ENCODE peak calls at places on chromosome 10, in ten cellular contexts. V is transverse colon, E is astrocyte, M is uterus, H is spleen, J is cardiac muscle cell, U is A673, N is PC-9, I is adrenal gland, X is neural progenitor cell. Y is an unnamed sample.

GRCh38 chr10:28935061-28935460 is 257.7 kb downstream of the BAMBI start:
- DNase-seq in V (no peak), J (no peak), E (no peak), H (no peak), X (no peak), N (no peak), U (peak; percentile 30), I (no peak), M (no peak), Y (no peak)

GRCh38 chr10:21197006-21197405 is 299.9 kb upstream of the NEBL start:
- DNase-seq in E (no peak), H (no peak), J (no peak), V (no peak), X (no peak), I (no peak), N (no peak), M (no peak), U (no peak), Y (no peak)

GRCh38 chr10:92222603-92223275 is 68.1 kb downstream of the CPEB3 start:
- DNase-seq in U (no peak), J (no peak), H (no peak), V (no peak), M (no peak), I (no peak), N (peak; percentile 76), E (peak; percentile 67), X (no peak), Y (peak; percentile 27)

GRCh38 chr10:24721254-24722106 is 2.2 kb downstream of the ARHGAP21 start:
- DNase-seq in N (peak; percentile 37), E (no peak), X (peak; percentile 54), H (peak; percentile 78), J (peak; percentile 44), I (peak; percentile 49), V (peak; percentile 46), U (peak; percentile 21), M (peak; percentile 24), Y (no peak)

GRCh38 chr10:49569031-49569765 is 30.3 kb upstream of the ERCC6 start:
- DNase-seq in E (peak; percentile 93), N (peak; percentile 94), U (no peak), J (no peak), V (no peak), H (no peak), X (no peak), M (no peak), I (no peak), Y (no peak)

GRCh38 chr10:377228-377627 is 242.0 kb downstream of the ZMYND11 start:
- DNase-seq in X (no peak), M (no peak), V (no peak), J (no peak), H (peak; percentile 14), E (no peak), U (no peak), I (no peak), N (no peak), Y (no peak)

GRCh38 chr10:35639651-35640311 is 2.3 kb downstream of the FZD8 start:
- DNase-seq in I (peak; percentile 20), X (peak; percentile 68), N (no peak), J (peak; percentile 56), M (peak; percentile 23), U (peak; percentile 65), H (peak; percentile 79), V (peak; percentile 14), E (peak; percentile 29), Y (no peak)

GRCh38 chr10:132450466-132450824 is 53.4 kb downstream of the PWWP2B start:
- DNase-seq in X (no peak), N (no peak), E (no peak), M (no peak), V (peak; percentile 10), J (no peak), U (no peak), I (no peak), H (peak; percentile 76), Y (no peak)

GRCh38 chr10:78436223-78436575 is 402.5 kb downstream of the RPS24 start:
- DNase-seq in V (no peak), N (no peak), H (no peak), J (peak; percentile 59), X (peak; percentile 56), U (no peak), M (no peak), I (no peak), E (no peak), Y (no peak)

GRCh38 chr10:78433722-78434535 is 400.3 kb downstream of the RPS24 start:
- DNase-seq in X (peak; percentile 56), U (no peak), V (no peak), H (no peak), I (no peak), N (no peak), M (no peak), J (no peak), E (no peak), Y (no peak)

GRCh38 chr10:78435484-78436222 is 402.0 kb downstream of the RPS24 start:
- DNase-seq in N (no peak), M (no peak), X (no peak), U (no peak), V (no peak), I (no peak), E (no peak), J (no peak), H (no peak), Y (peak; percentile 94)

GRCh38 chr10:78433063-78433717 is 399.5 kb downstream of the RPS24 start:
- DNase-seq in U (no peak), H (no peak), V (no peak), J (no peak), I (no peak), X (peak; percentile 28), M (no peak), E (no peak), N (no peak), Y (no peak)

GRCh38 chr10:78434886-78435285 is 401.2 kb downstream of the RPS24 start:
- DNase-seq in V (no peak), N (no peak), J (no peak), X (no peak), M (no peak), I (no peak), E (no peak), U (no peak), H (no peak), Y (no peak)
- H3K4me1 ChIP-seq in V (peaks cover 6% of the 10 kb centered on the region), N (peaks cover 4% of the 10 kb centered on the region), J (peaks cover 23% of the 10 kb centered on the region), X (peaks cover 41% of the 10 kb centered on the region), M (peaks cover 17% of the 10 kb centered on the region), I (no peaks in the 10 kb centered on the region), E (no peaks in the 10 kb centered on the region), U (peaks cover 6% of the 10 kb centered on the region), H (peaks cover 20% of the 10 kb centered on the region), Y (peaks cover 43% of the 10 kb centered on the region)

GRCh38 chr10:102597131-102597891 is 47.0 kb upstream of the TRIM8 start:
- DNase-seq in I (no peak), V (no peak), U (no peak), E (no peak), X (no peak), N (no peak), J (no peak), H (no peak), M (no peak), Y (no peak)
- H3K4me3 ChIP-seq in I (no peak overlapping the region), V (no peak overlapping the region), U (no peak overlapping the region), E (no peak overlapping the region), X (no peak overlapping the region), N (no peak overlapping the region), J (no peak overlapping the region), H (no peak overlapping the region), M (no peak overlapping the region), Y (no peak overlapping the region)

DNA sequence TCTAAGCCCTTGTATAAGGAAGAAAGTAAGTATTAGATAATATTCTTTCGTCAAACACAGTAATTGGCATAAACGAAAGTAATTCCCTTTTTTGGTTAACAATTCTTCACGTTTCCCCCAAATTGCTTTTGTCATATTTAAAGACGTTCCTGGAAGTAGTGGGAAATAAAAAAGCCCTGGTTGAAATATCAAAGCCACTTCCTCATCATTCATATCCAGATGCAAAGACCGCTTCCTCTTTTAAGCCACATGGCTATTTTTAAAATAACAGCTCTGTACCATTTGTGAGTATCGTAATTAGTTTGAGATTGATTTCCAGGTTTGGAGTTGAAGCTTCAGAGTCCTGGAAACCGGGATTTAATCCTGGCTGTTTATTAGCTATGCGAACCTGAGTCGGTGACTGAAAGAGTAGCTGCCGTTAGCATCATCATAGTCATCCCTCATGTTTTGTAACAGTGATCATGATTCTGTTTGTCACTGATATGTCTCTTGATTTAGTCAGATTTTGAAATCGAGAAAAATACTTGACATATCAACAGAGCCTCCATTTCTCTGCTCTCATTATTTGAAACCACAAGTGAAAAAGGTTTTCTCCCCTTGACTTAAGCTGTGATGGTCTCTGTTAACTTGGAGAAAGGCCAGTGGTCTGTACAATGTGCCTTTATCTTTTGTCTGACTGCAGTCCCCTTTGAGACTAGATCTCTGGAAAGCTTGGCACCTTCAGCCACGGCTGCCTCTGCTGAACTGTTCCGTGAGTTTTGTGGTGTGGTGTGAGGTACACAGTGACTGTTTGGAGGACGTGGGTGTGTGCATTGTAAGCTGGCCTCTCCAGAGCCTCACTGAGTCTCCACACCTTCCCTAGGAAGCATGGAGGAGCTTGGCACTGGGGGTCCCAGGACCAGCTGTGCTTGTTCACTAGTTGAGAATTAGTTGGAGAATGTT is 18.1 kb downstream of the OPTN start:
- DNase-seq in I (no peak), V (no peak), M (no peak), H (no peak), X (no peak), U (no peak), J (no peak), E (no peak), N (no peak), Y (no peak)
- H3K36me3 ChIP-seq in I (peaks cover 52% of the 10 kb centered on the region), V (no peaks in the 10 kb centered on the region), M (no peaks in the 10 kb centered on the region), H (peaks cover 48% of the 10 kb centered on the region), X (no peaks in the 10 kb centered on the region), U (peaks cover under 1% of the 10 kb centered on the region), J (peaks cover 6% of the 10 kb centered on the region), E (peaks cover 41% of the 10 kb centered on the region), N (no peaks in the 10 kb centered on the region), Y (peaks cover 79% of the 10 kb centered on the region)

GRCh38 chr10:119658274-119658673 is 7.1 kb downstream of the BAG3 start:
- DNase-seq in J (peak; percentile 49), M (peak; percentile 82), E (peak; percentile 89), U (peak; percentile 62), H (no peak), V (peak; percentile 70), I (peak; percentile 97), N (peak; percentile 79), X (peak; percentile 36), Y (peak; percentile 93)

GRCh38 chr10:119656760-119657159 is 5.6 kb downstream of the BAG3 start:
- DNase-seq in E (no peak), J (no peak), X (no peak), V (no peak), N (no peak), I (no peak), U (no peak), H (no peak), M (no peak), Y (no peak)

GRCh38 chr10:119663866-119664698 is 12.9 kb downstream of the BAG3 start:
- DNase-seq in X (no peak), N (peak; percentile 79), U (no peak), V (peak; percentile 23), M (no peak), I (no peak), E (no peak), H (no peak), J (no peak), Y (no peak)

GRCh38 chr10:119657725-119658124 is 6.5 kb downstream of the BAG3 start:
- DNase-seq in X (no peak), U (no peak), N (no peak), H (no peak), M (no peak), V (peak; percentile 25), J (no peak), E (no peak), I (peak; percentile 73), Y (no peak)

DNA sequence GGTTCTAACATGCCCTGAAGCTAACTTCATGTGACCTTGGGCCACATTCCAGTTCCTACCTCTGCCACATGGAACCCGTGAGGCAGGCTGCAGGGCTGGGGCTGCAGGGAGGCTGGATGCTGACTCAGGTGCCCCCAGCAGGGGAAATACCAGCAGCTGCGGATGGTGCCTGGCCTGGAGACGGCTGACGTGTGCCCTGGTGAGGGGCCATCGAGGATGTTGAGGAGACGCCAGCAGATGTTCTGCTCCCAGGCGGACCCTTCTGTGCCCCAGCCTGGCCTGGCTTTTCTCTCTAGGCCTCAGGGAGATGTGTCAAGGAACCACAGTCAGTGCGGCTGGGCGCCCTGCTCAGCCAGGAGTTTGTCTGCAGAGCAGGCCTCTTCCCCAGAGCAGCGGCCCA is 8.8 kb downstream of the BAG3 start:
- DNase-seq in U (no peak), V (no peak), E (no peak), J (no peak), X (no peak), N (no peak), I (no peak), H (no peak), M (no peak), Y (no peak)
- H3K4me1 ChIP-seq in U (peaks cover 52% of the 10 kb centered on the region), V (peaks cover 44% of the 10 kb centered on the region), E (peaks cover 65% of the 10 kb centered on the region), J (peaks cover 41% of the 10 kb centered on the region), X (peaks cover 16% of the 10 kb centered on the region), N (peaks cover 96% of the 10 kb centered on the region), I (peaks cover 29% of the 10 kb centered on the region), H (peaks cover 76% of the 10 kb centered on the region), M (peaks cover 21% of the 10 kb centered on the region), Y (peaks cover 48% of the 10 kb centered on the region)

Y was measured in SJSA1.